ENCODE peak calls at places on chromosomes 12 and 14, in five cellular contexts. I is kidney tubule cell; F is iris pigment epithelial cell; R is GM12891; B is stimulated activated CD4-positive, alpha-beta T cell treated with anti-CD3 and anti-CD28 coated beads, TNF-alpha, amount 100 ng/mL, for 4 hours. U is an unnamed sample.

GRCh38 chr14:49999216-49999761 is 106.4 kb downstream of the ARF6 start:
- DNase-seq in R (peak), B (peak), F (peak), I (peak), U (peak)

GRCh38 chr12:76445469-76445868 is 97.3 kb upstream of the BBS10 start:
- DNase-seq in F (peak), B (no peak), I (peak), R (no peak), U (no peak)

GRCh38 chr12:13203028-13203922 is 6.7 kb downstream of the EMP1 start:
- DNase-seq in R (no peak), I (no peak), F (no peak), B (no peak), U (no peak)

GRCh38 chr12:5480953-5481300 is 49.0 kb downstream of the NTF3 start:
- DNase-seq in R (no peak), I (no peak), F (no peak), B (no peak), U (no peak)

GRCh38 chr14:89282191-89282590 is 134.8 kb downstream of the FOXN3 start:
- DNase-seq in F (no peak), R (no peak), I (no peak), B (no peak), U (no peak)

GRCh38 chr12:72995616-72996015 is 723.4 kb downstream of the TRHDE start:
- DNase-seq in I (no peak), R (no peak), F (no peak), B (no peak), U (no peak)

GRCh38 chr12:32107376-32108267 is 975 bp downstream of the BICD1 start:
- DNase-seq in I (peak), F (peak), R (no peak), B (no peak), U (no peak)

GRCh38 chr12:12922191-12922616 is 29.8 kb downstream of the GPRC5D start:
- DNase-seq in I (peak), F (peak), B (no peak), R (no peak), U (no peak)

GRCh38 chr14:36553650-36554260 is 28.7 kb downstream of the NKX2-8 start:
- DNase-seq in R (peak), F (peak), B (no peak), I (peak), U (peak)

GRCh38 chr14:72740504-72740961 is 153.4 kb downstream of the DPF3 start:
- DNase-seq in I (no peak), F (no peak), R (no peak), B (no peak), U (no peak)

GRCh38 chr12:89098390-89099102 is 253.8 kb downstream of the DUSP6 start:
- DNase-seq in B (no peak), I (peak), F (no peak), R (no peak), U (no peak)

GRCh38 chr14:76918751-76919421 is 92.7 kb downstream of the LRRC74A start:
- DNase-seq in R (no peak), I (peak), F (peak), B (no peak), U (no peak)

GRCh38 chr12:49937639-49938300 is 12.8 kb upstream of the AQP2 start:
- DNase-seq in B (no peak), I (no peak), R (no peak), F (no peak), U (no peak)

GRCh38 chr14:93269341-93270068 is 62.4 kb downstream of the UBR7 start:
- DNase-seq in I (peak), R (no peak), F (peak), B (no peak), U (peak)

GRCh38 chr14:99540196-99541032 is 59.2 kb downstream of the CCNK start:
- DNase-seq in F (no peak), R (no peak), I (no peak), B (no peak), U (no peak)

GRCh38 chr14:96902004-96902403 is 104.8 kb downstream of the VRK1 start:
- DNase-seq in R (no peak), F (no peak), B (no peak), I (no peak), U (no peak)

GRCh38 chr14:33210304-33210703 is 271.6 kb downstream of the NPAS3 start:
- DNase-seq in I (peak), F (peak), R (no peak), B (no peak), U (no peak)

GRCh38 chr12:32902287-32902996 is 5.9 kb upstream of the PKP2 start:
- DNase-seq in R (no peak), I (no peak), F (no peak), B (no peak), U (no peak)

GRCh38 chr12:56645201-56645716 is 525 bp downstream of the ATP5F1B start:
- DNase-seq in I (no peak), R (no peak), B (no peak), F (peak), U (no peak)

GRCh38 chr14:64541261-64541970 is 875 bp downstream of the HSPA2 start:
- DNase-seq in R (no peak), B (no peak), F (no peak), I (peak), U (no peak)

GRCh38 chr12:105120551-105120950 is 13.0 kb downstream of the WASHC4 start:
- DNase-seq in R (no peak), I (no peak), B (no peak), F (peak), U (no peak)

GRCh38 chr14:64801800-64802199 is 77.9 kb downstream of the SPTB start:
- DNase-seq in F (peak), B (no peak), I (peak), R (no peak), U (no peak)

GRCh38 chr12:22477894-22478287 is 66.5 kb downstream of the C2CD5 start:
- DNase-seq in I (no peak), F (peak), R (no peak), B (no peak), U (no peak)

GRCh38 chr12:100672075-100672592 is 98.7 kb downstream of the GAS2L3 start:
- DNase-seq in F (no peak), R (peak), I (no peak), B (no peak), U (peak)

GRCh38 chr12:9798008-9798619 is 29.2 kb upstream of the KLRF1 start:
- DNase-seq in R (no peak), F (peak), B (no peak), I (peak), U (peak)

GRCh38 chr12:66438601-66439000 is 136.3 kb downstream of the HELB start:
- DNase-seq in B (no peak), F (peak), I (peak), R (no peak), U (no peak)

GRCh38 chr12:46608431-46609280 is 217.1 kb downstream of the SLC38A4 start:
- DNase-seq in B (no peak), F (peak), R (no peak), I (no peak), U (no peak)

GRCh38 chr12:103882861-103883596 is 42.0 kb upstream of the NT5DC3 start:
- DNase-seq in R (no peak), I (peak), B (no peak), F (peak), U (peak)

GRCh38 chr14:72678360-72678759 is 215.5 kb downstream of the DPF3 start:
- DNase-seq in R (no peak), B (no peak), F (peak), I (peak), U (no peak)

GRCh38 chr12:104182144-104182543 is 33.4 kb upstream of the TXNRD1 start:
- DNase-seq in R (no peak), B (no peak), I (peak), F (peak), U (no peak)

GRCh38 chr12:26791328-26791791 is 41.6 kb downstream of the ITPR2 start:
- DNase-seq in I (peak), B (no peak), R (no peak), F (peak), U (no peak)

GRCh38 chr14:64364907-64365306 is 23.2 kb upstream of the MTHFD1 start:
- DNase-seq in B (no peak), I (no peak), R (no peak), F (peak), U (no peak)

GRCh38 chr14:95456281-95456680 is 60.2 kb downstream of the SYNE3 start:
- DNase-seq in I (no peak), B (no peak), F (no peak), R (no peak), U (no peak)

GRCh38 chr14:43042408-43042807 is 1435.7 kb downstream of the LRFN5 start:
- DNase-seq in B (no peak), R (no peak), I (no peak), F (no peak), U (no peak)

GRCh38 chr12:124847675-124848074 is 16.0 kb downstream of the SCARB1 start:
- DNase-seq in B (no peak), F (peak), I (peak), R (no peak), U (no peak)

U was measured in GM12864.